ENCODE peak calls at places on chromosomes 4 and X, in ten cellular contexts. P is lower lobe of right lung, Q is psoas muscle, F is neural crest cell, E is suprapubic skin, N is kidney epithelial cell, A is B cell, W is esophagus squamous epithelium, R is GM13977, U is IMR-90. I is an unnamed sample.

GRCh38 chr4:76641758-76642157 is 206.7 kb downstream of the SHROOM3 start:
- DNase-seq in A (no peak), N (no peak), R (no peak), Q (no peak), P (no peak), E (no peak), U (no peak), W (no peak), F (no peak), I (no peak)

GRCh38 chr4:141102367-141102766 is 30.9 kb downstream of the RNF150 start:
- DNase-seq in W (no peak), P (no peak), R (no peak), U (peak), Q (no peak), A (no peak), F (no peak), N (peak), E (no peak), I (no peak)

GRCh38 chr4:2135083-2135482 is 76.0 kb downstream of the NAT8L start:
- DNase-seq in U (peak), Q (no peak), R (peak), W (no peak), A (no peak), P (no peak), F (no peak), E (no peak), N (no peak), I (no peak)

GRCh38 chr4:122602277-122603142 is 18.4 kb downstream of the IL21 start:
- DNase-seq in Q (no peak), E (no peak), P (no peak), R (peak), W (no peak), U (peak), A (no peak), F (no peak), N (peak), I (no peak)

GRCh38 chr4:113094327-113094726 is 44.9 kb downstream of the ANK2 start:
- DNase-seq in P (no peak), A (no peak), N (no peak), F (no peak), Q (no peak), U (no peak), W (no peak), R (no peak), E (no peak), I (no peak)

GRCh38 chrX:13341491-13342101 is 21.7 kb upstream of the ATXN3L start:
- DNase-seq in P (no peak), N (peak), R (no peak), U (peak), E (no peak), F (no peak), Q (no peak), W (no peak), A (no peak), I (no peak)

GRCh38 chr4:25632135-25632534 is 23.5 kb upstream of the SLC34A2 start:
- DNase-seq in F (no peak), A (no peak), N (no peak), Q (no peak), U (no peak), W (no peak), P (no peak), E (no peak), R (no peak), I (no peak)

GRCh38 chrX:113260474-113260873 is 419.8 kb upstream of the AMOT start:
- DNase-seq in N (no peak), R (no peak), P (no peak), E (no peak), W (no peak), U (no peak), Q (no peak), F (no peak), A (no peak), I (no peak)

GRCh38 chr4:139872274-139872673 is 206.7 kb downstream of the MGST2 start:
- DNase-seq in U (peak), W (no peak), P (no peak), Q (no peak), N (peak), A (no peak), E (no peak), R (no peak), F (no peak), I (no peak)

GRCh38 chr4:6727943-6728250 is 11.9 kb downstream of the BLOC1S4 start:
- DNase-seq in R (peak), U (no peak), F (no peak), A (no peak), Q (no peak), N (no peak), E (no peak), W (no peak), P (no peak), I (no peak)

GRCh38 chrX:31931225-31931624 is 859.4 kb upstream of the FTHL17 start:
- DNase-seq in W (no peak), E (no peak), U (peak), N (peak), Q (no peak), P (no peak), R (no peak), A (no peak), F (no peak), I (no peak)

GRCh38 chr4:7263166-7263565 is 70.8 kb downstream of the SORCS2 start:
- DNase-seq in R (no peak), Q (no peak), W (no peak), E (no peak), P (no peak), N (no peak), A (no peak), F (no peak), U (no peak), I (no peak)

GRCh38 chrX:25206761-25207160 is 191.0 kb upstream of the ARX start:
- DNase-seq in Q (no peak), E (no peak), U (peak), A (no peak), R (no peak), W (no peak), N (peak), P (no peak), F (no peak), I (no peak)

GRCh38 chrX:38561951-38562719 is 793 bp downstream of the TSPAN7 start:
- DNase-seq in R (no peak), P (peak), A (peak), F (peak), N (no peak), Q (peak), E (peak), U (no peak), W (no peak), I (peak)

GRCh38 chr4:61877893-61878292 is 677.8 kb downstream of the ADGRL3 start:
- DNase-seq in E (no peak), Q (no peak), W (no peak), N (no peak), P (no peak), F (no peak), A (no peak), R (no peak), U (no peak), I (no peak)

GRCh38 chr4:7365472-7366179 is 69.1 kb downstream of the PSAPL1 start:
- DNase-seq in E (no peak), P (no peak), A (no peak), R (no peak), W (no peak), N (no peak), F (no peak), U (no peak), Q (no peak), I (no peak)

GRCh38 chr4:19038231-19038630 is 1016.7 kb upstream of the LCORL start:
- DNase-seq in Q (no peak), P (no peak), U (no peak), W (no peak), N (no peak), A (no peak), E (no peak), R (no peak), F (no peak), I (no peak)

GRCh38 chr4:84948056-84948455 is 18.4 kb downstream of the WDFY3 start:
- DNase-seq in Q (no peak), A (no peak), N (no peak), R (no peak), W (no peak), E (no peak), F (no peak), U (peak), P (no peak), I (no peak)

GRCh38 chr4:149077142-149077541 is 634.9 kb upstream of the NR3C2 start:
- DNase-seq in W (no peak), U (peak), N (no peak), P (no peak), R (no peak), F (no peak), E (no peak), A (no peak), Q (no peak), I (no peak)

GRCh38 chrX:53239474-53239873 is 14.5 kb upstream of the KDM5C start:
- DNase-seq in R (no peak), A (no peak), U (no peak), N (no peak), F (no peak), Q (no peak), W (no peak), E (no peak), P (no peak), I (no peak)

GRCh38 chrX:53242310-53242709 is 17.3 kb upstream of the KDM5C start:
- DNase-seq in R (no peak), E (no peak), P (no peak), Q (no peak), N (no peak), U (no peak), W (no peak), A (no peak), F (no peak), I (no peak)

GRCh38 chrX:53237056-53237455 is 12.0 kb upstream of the KDM5C start:
- DNase-seq in Q (no peak), N (no peak), W (no peak), E (no peak), A (no peak), F (no peak), U (no peak), R (no peak), P (no peak), I (no peak)

GRCh38 chrX:53244610-53245009 is 19.6 kb upstream of the KDM5C start:
- DNase-seq in N (no peak), E (no peak), Q (no peak), W (no peak), A (no peak), P (no peak), F (no peak), R (no peak), U (no peak), I (no peak)

GRCh38 chrX:53241558-53241957 is 16.6 kb upstream of the KDM5C start:
- DNase-seq in R (no peak), Q (no peak), A (no peak), W (no peak), N (no peak), P (no peak), U (no peak), F (no peak), E (no peak), I (no peak)
- TF ChIP-seq CTCF in R (no peak), Q (no peak), A (no peak), W (no peak), N (no peak), P (no peak), U (no peak), F (no peak), E (no peak), I (no peak)

GRCh38 chrX:104329731-104330130 is 75.0 kb upstream of the ESX1 start:
- DNase-seq in E (no peak), N (no peak), A (no peak), P (no peak), R (no peak), Q (no peak), W (no peak), U (no peak), F (no peak), I (no peak)
- TF ChIP-seq CTCF in E (no peak), N (no peak), A (no peak), P (no peak), R (no peak), Q (no peak), W (no peak), U (no peak), F (no peak), I (no peak)

DNA sequence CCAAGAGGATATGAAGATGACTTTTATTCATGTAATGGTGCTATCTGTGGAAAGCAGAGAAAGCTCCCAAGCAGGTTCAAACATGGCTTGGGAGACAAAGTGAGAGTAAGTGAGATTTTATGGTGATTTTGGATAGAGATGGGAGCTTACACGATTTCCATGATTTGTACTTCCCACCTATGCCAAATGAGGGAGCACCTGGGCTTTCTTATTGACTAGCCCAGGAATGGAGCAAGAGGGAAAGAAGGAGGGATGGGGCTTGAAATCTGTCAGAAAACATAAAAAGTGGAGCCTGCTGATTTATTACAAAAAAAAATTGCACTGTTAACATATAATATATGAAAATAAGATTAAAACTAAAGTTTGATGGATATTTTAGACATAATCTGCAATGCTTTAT is 703.5 kb upstream of the PABPC4L start:
- DNase-seq in U (no peak), F (no peak), N (no peak), P (no peak), R (no peak), E (no peak), A (no peak), W (no peak), Q (no peak), I (no peak)
- TF ChIP-seq CTCF in U (no peak), F (no peak), N (no peak), P (no peak), R (no peak), E (no peak), A (no peak), W (no peak), Q (no peak), I (no peak)

GRCh38 chr4:153542131-153542530 is 76.0 kb downstream of the TMEM131L start:
- DNase-seq in W (no peak), R (no peak), F (no peak), N (no peak), A (no peak), E (no peak), U (no peak), P (no peak), Q (no peak), I (no peak)
- TF ChIP-seq CTCF in W (no peak), R (no peak), F (no peak), N (no peak), A (no peak), E (no peak), U (no peak), P (no peak), Q (no peak), I (no peak)